ENCODE peak calls at places on chromosomes 6 and 20, in six cellular contexts. S is GM12865; K is activated CD8-positive, alpha-beta memory T cell treated with anti-CD3 and anti-CD28 coated beads, Interleukin-2, amount 50 U/mL, for 4 hours; B is nephron progenitor cell; G is activated naive CD4-positive, alpha-beta T cell; H is HT1080. O is an unnamed sample.

GRCh38 chr6:111642463-111643158 is 36.9 kb upstream of the TRAF3IP2 start:
- DNase-seq in S (peak), K (no peak), G (no peak), H (peak), B (peak), O (no peak)

GRCh38 chr6:42569102-42570028 is 5.5 kb downstream of the UBR2 start:
- DNase-seq in K (no peak), B (no peak), H (peak), G (no peak), S (peak), O (no peak)

GRCh38 chr20:60065741-60066437 is 107.7 kb downstream of the CDH26 start:
- DNase-seq in K (no peak), B (no peak), H (no peak), S (no peak), G (no peak), O (no peak)

GRCh38 chr6:157229733-157230132 is 93.6 kb downstream of the TMEM242 start:
- DNase-seq in S (no peak), H (no peak), B (no peak), G (no peak), K (no peak), O (no peak)

GRCh38 chr6:126300735-126301134 is 39.2 kb upstream of the CENPW start:
- DNase-seq in K (no peak), G (no peak), H (no peak), S (peak), B (no peak), O (no peak)

GRCh38 chr6:131733376-131734016 is 22.7 kb upstream of the CTAGE9 start:
- DNase-seq in S (no peak), K (no peak), H (peak), B (no peak), G (no peak), O (no peak)

GRCh38 chr6:148385379-148385778 is 42.7 kb downstream of the SASH1 start:
- DNase-seq in K (no peak), G (no peak), H (no peak), S (no peak), B (no peak), O (no peak)

GRCh38 chr20:10924628-10925266 is 250.9 kb upstream of the JAG1 start:
- DNase-seq in B (no peak), G (no peak), H (no peak), K (no peak), S (no peak), O (no peak)

GRCh38 chr6:127515234-127515793 is 3.8 kb downstream of the MTCL3 start:
- DNase-seq in S (no peak), K (peak), G (no peak), H (no peak), B (peak), O (no peak)

GRCh38 chr6:108735991-108736345 is 112.3 kb upstream of the ARMC2 start:
- DNase-seq in G (no peak), S (no peak), H (no peak), B (no peak), K (no peak), O (no peak)

GRCh38 chr6:28838289-28838633 is 85.5 kb downstream of the TRIM27 start:
- DNase-seq in S (peak), K (peak), B (peak), H (peak), G (peak), O (peak)

GRCh38 chr20:49821850-49822249 is 9.2 kb downstream of the SLC9A8 start:
- DNase-seq in H (peak), K (no peak), B (no peak), G (no peak), S (no peak), O (no peak)

GRCh38 chr20:63692436-63693078 is 3.9 kb upstream of the TNFRSF6B start:
- DNase-seq in H (no peak), S (no peak), G (no peak), B (no peak), K (no peak), O (no peak)